ENCODE peak calls at places on chromosomes 2 and 18, in seven cellular contexts. G is stimulated activated CD8-positive, alpha-beta memory T cell treated with anti-CD3 and anti-CD28 coated beads, Interleukin-15, amount 100 ng/mL, for 4 hours; Y is AG09319; A is LoVo; P is NCI-H1436; D is dorsolateral prefrontal cortex; Z is GDM1. O is an unnamed sample.

GRCh38 chr2:172434821-172435607 is 7.6 kb downstream of the ITGA6 start:
- DNase-seq in A (no peak), Y (no peak), Z (peak), D (no peak), P (no peak), G (no peak), O (no peak)

GRCh38 chr2:6955523-6956136 is 38.4 kb downstream of the RNF144A start:
- DNase-seq in Z (no peak), A (no peak), P (no peak), Y (no peak), D (no peak), G (no peak), O (no peak)

GRCh38 chr2:44335806-44336538 is 25.3 kb downstream of the PREPL start:
- DNase-seq in G (no peak), Y (no peak), A (no peak), Z (no peak), P (no peak), D (no peak), O (no peak)

GRCh38 chr2:48148841-48149240 is 242.5 kb upstream of the FBXO11 start:
- DNase-seq in A (no peak), Z (no peak), Y (no peak), P (no peak), G (no peak), D (no peak), O (no peak)

GRCh38 chr2:23606968-23607367 is 222.0 kb downstream of the KLHL29 start:
- DNase-seq in Z (no peak), G (no peak), A (peak), P (no peak), D (no peak), Y (no peak), O (no peak)

GRCh38 chr2:98385050-98385699 is 38.9 kb downstream of the CNGA3 start:
- DNase-seq in D (peak), Z (peak), P (peak), A (peak), Y (peak), G (peak), O (peak)

GRCh38 chr2:230661072-230661957 is 51.3 kb upstream of the CAB39 start:
- DNase-seq in Y (no peak), Z (peak), P (no peak), A (no peak), G (peak), D (no peak), O (no peak)

GRCh38 chr2:226791056-226791486 is 8.5 kb downstream of the IRS1 start:
- DNase-seq in D (no peak), P (peak), Z (no peak), A (no peak), G (peak), Y (no peak), O (peak)

GRCh38 chr2:28199995-28200394 is 192.7 kb upstream of the FOSL2 start:
- DNase-seq in Z (no peak), D (no peak), Y (no peak), P (no peak), A (no peak), G (no peak), O (no peak)

GRCh38 chr2:120785228-120785966 is 49.7 kb downstream of the GLI2 start:
- DNase-seq in Z (no peak), P (no peak), D (no peak), G (no peak), A (no peak), Y (no peak), O (no peak)

GRCh38 chr2:233273120-233273519 is 21.6 kb downstream of the ATG16L1 start:
- DNase-seq in A (no peak), G (no peak), P (no peak), D (no peak), Z (no peak), Y (no peak), O (no peak)

GRCh38 chr2:182980115-182980514 is 58.1 kb downstream of the NCKAP1 start:
- DNase-seq in G (no peak), P (peak), Y (peak), Z (no peak), A (peak), D (no peak), O (no peak)

GRCh38 chr2:127053731-127054603 is 53.0 kb downstream of the BIN1 start:
- DNase-seq in D (peak), P (no peak), G (no peak), Y (no peak), A (no peak), Z (no peak), O (no peak)

GRCh38 chr2:216687646-216688045 is 7.7 kb downstream of the IGFBP5 start:
- DNase-seq in D (no peak), P (no peak), A (no peak), Y (no peak), Z (no peak), G (no peak), O (no peak)

GRCh38 chr2:239463541-239464165 is 62.8 kb upstream of the HDAC4 start:
- DNase-seq in P (no peak), Y (no peak), D (no peak), G (no peak), Z (no peak), A (no peak), O (no peak)

GRCh38 chr18:76443519-76444435 is 51.3 kb downstream of the ZNF516 start:
- DNase-seq in Y (no peak), P (no peak), Z (no peak), G (no peak), D (no peak), A (no peak), O (no peak)

O was measured in Ammon's horn.